ENCODE peak calls at places on chromosomes 12 and 14, in ten cellular contexts. T is caudate nucleus; L is ovary; J is HFFc6; M is neuronal stem cell; S is NCI-H1436; B is tibial nerve; U is stimulated activated naive B cell treated with anti-CD40 and anti-IgM and Interleukin-4, amounts not matched to agents 10 μg/mL and 1 μg/mL and 100 μg/mL, for 72 hours; I is anterior cingulate cortex; Q is activated CD4-positive, alpha-beta T cell treated with anti-CD3 and anti-CD28 coated beads for 36 hours. D is an unnamed sample.

GRCh38 chr14:54206477-54206876 is 190.3 kb upstream of the CDKN3 start:
- DNase-seq in T (no peak), L (no peak), Q (no peak), S (no peak), J (no peak), U (no peak), B (no peak), I (no peak), M (no peak), D (no peak)

GRCh38 chr12:43696154-43696553 is 62.4 kb downstream of the PUS7L start:
- DNase-seq in T (no peak), M (no peak), Q (no peak), U (no peak), B (no peak), L (no peak), S (no peak), I (no peak), J (no peak), D (no peak)

GRCh38 chr14:65847065-65847847 is 434.7 kb downstream of the FUT8 start:
- DNase-seq in B (no peak), L (no peak), M (no peak), I (no peak), U (no peak), J (no peak), T (no peak), Q (peak; percentile 80), S (no peak), D (no peak)

GRCh38 chr14:76309572-76310551 is 66.1 kb upstream of the ESRRB start:
- DNase-seq in B (no peak), Q (no peak), I (no peak), T (no peak), J (no peak), M (peak; percentile 47), S (no peak), L (no peak), U (no peak), D (no peak)

GRCh38 chr12:38811814-38812356 is 93.5 kb downstream of the CPNE8 start:
- DNase-seq in I (no peak), Q (no peak), J (no peak), M (no peak), L (no peak), B (no peak), S (no peak), U (no peak), T (no peak), D (no peak)

GRCh38 chr14:78498062-78498595 is 328.0 kb downstream of the NRXN3 start:
- DNase-seq in T (no peak), S (no peak), U (no peak), B (no peak), I (peak; percentile 1), J (no peak), L (no peak), Q (no peak), M (no peak), D (peak; percentile 56)

GRCh38 chr12:109808876-109809646 is 24.1 kb downstream of the TRPV4 start:
- DNase-seq in T (no peak), M (no peak), B (no peak), S (no peak), Q (no peak), I (no peak), U (no peak), L (no peak), J (no peak), D (no peak)

GRCh38 chr12:14216405-14217294 is 148.8 kb upstream of the ATF7IP start:
- DNase-seq in T (no peak), B (no peak), Q (no peak), L (no peak), S (no peak), U (no peak), M (no peak), J (no peak), I (no peak), D (no peak)

GRCh38 chr12:107992870-107993451 is 136.1 kb upstream of the WSCD2 start:
- DNase-seq in I (no peak), M (peak; percentile 35), T (no peak), B (no peak), J (no peak), Q (peak; percentile 13), U (no peak), S (no peak), L (no peak), D (peak; percentile 38)

GRCh38 chr12:31011746-31012567 is 61.7 kb upstream of the DDX11 start:
- DNase-seq in B (no peak), M (no peak), U (no peak), L (no peak), Q (peak; percentile 21), T (no peak), J (no peak), S (no peak), I (no peak), D (no peak)

GRCh38 chr12:64696065-64696741 is 63.0 kb downstream of the GNS start:
- DNase-seq in T (no peak), B (no peak), M (peak; percentile 18), I (no peak), S (no peak), Q (no peak), U (no peak), J (peak; percentile 25), L (no peak), D (peak; percentile 33)

GRCh38 chr14:69013943-69014782 is 35.1 kb upstream of the ACTN1 start:
- DNase-seq in U (no peak), S (peak; percentile 12), T (no peak), J (no peak), Q (no peak), B (no peak), L (no peak), M (no peak), I (peak; percentile 14), D (no peak)